ENCODE peak calls at places on chromosomes 5 and 9, in six cellular contexts. I is activated CD4-positive, alpha-beta T cell treated with anti-CD3 and anti-CD28 coated beads, Interleukin-2, amount 50 U/mL, for 1 hour; U is NCI-H1092; B is DND-41; J is heart left ventricle; Q is RWPE1. R is an unnamed sample.

GRCh38 chr9:75889977-75890540 is 414 bp upstream of the PCSK5 start:
- DNase-seq in I (no peak), U (no peak), B (peak; percentile 50), J (peak; percentile 14), Q (no peak), R (peak; percentile 78)

GRCh38 chr9:93597142-93597706 is 20.8 kb downstream of the PHF2 start:
- DNase-seq in I (no peak), U (no peak), B (no peak), J (no peak), Q (no peak), R (no peak)

GRCh38 chr5:127589309-127590036 is 59.4 kb upstream of the CTXN3 start:
- DNase-seq in I (no peak), U (no peak), B (no peak), J (no peak), Q (no peak), R (no peak)

GRCh38 chr9:116643691-116644090 is 43.4 kb upstream of the TRIM32 start:
- DNase-seq in I (no peak), U (no peak), B (no peak), J (no peak), Q (no peak), R (no peak)

GRCh38 chr9:129270205-129270604 is 92.1 kb upstream of the IER5L start:
- DNase-seq in I (peak; percentile 16), U (no peak), B (no peak), J (no peak), Q (no peak), R (no peak)

GRCh38 chr5:180527659-180528058 is 33.5 kb downstream of the CNOT6 start:
- DNase-seq in I (no peak), U (no peak), B (no peak), J (no peak), Q (no peak), R (no peak)

GRCh38 chr9:133968966-133969617 is 23.0 kb downstream of the VAV2 start:
- DNase-seq in I (no peak), U (no peak), B (no peak), J (no peak), Q (no peak), R (no peak)

GRCh38 chr5:1847611-1848010 is 35.1 kb downstream of the IRX4 start:
- DNase-seq in I (no peak), U (no peak), B (no peak), J (no peak), Q (no peak), R (no peak)

GRCh38 chr5:8750100-8750499 is 795.8 kb downstream of the SEMA5A start:
- DNase-seq in I (no peak), U (no peak), B (no peak), J (no peak), Q (no peak), R (no peak)

GRCh38 chr5:32443541-32444190 is 874 bp downstream of the ZFR start:
- DNase-seq in I (peak; percentile 38), U (no peak), B (peak; percentile 58), J (peak; percentile 38), Q (peak; percentile 40), R (peak; percentile 76)

GRCh38 chr5:9852686-9853085 is 222.5 kb upstream of the TAS2R1 start:
- DNase-seq in I (no peak), U (no peak), B (no peak), J (no peak), Q (no peak), R (no peak)

GRCh38 chr5:14166437-14166836 is 23.3 kb downstream of the TRIO start:
- DNase-seq in I (no peak), U (no peak), B (no peak), J (no peak), Q (no peak), R (no peak)

GRCh38 chr9:107809859-107810492 is 320.4 kb upstream of the KLF4 start:
- DNase-seq in I (no peak), U (no peak), B (no peak), J (no peak), Q (peak; percentile 87), R (no peak)

GRCh38 chr5:151363673-151364072 is 16.3 kb upstream of the SLC36A2 start:
- DNase-seq in I (no peak), U (no peak), B (no peak), J (no peak), Q (no peak), R (no peak)

GRCh38 chr9:135717410-135717809 is 15.4 kb downstream of the KCNT1 start:
- DNase-seq in I (no peak), U (no peak), B (no peak), J (no peak), Q (no peak), R (no peak)

GRCh38 chr5:36378551-36378950 is 76.8 kb upstream of the RANBP3L start:
- DNase-seq in I (no peak), U (no peak), B (no peak), J (no peak), Q (peak; percentile 38), R (no peak)

GRCh38 chr9:119802621-119803020 is 433.4 kb upstream of the BRINP1 start:
- DNase-seq in I (no peak), U (no peak), B (no peak), J (peak; percentile 28), Q (no peak), R (peak; percentile 78)

GRCh38 chr5:169710675-169711074 is 73.6 kb downstream of the DOCK2 start:
- DNase-seq in I (no peak), U (no peak), B (no peak), J (no peak), Q (no peak), R (no peak)

GRCh38 chr5:163407034-163407652 is 30.3 kb upstream of the CCNG1 start:
- DNase-seq in I (no peak), U (no peak), B (peak; percentile 9), J (no peak), Q (no peak), R (no peak)

GRCh38 chr9:129667378-129667777 is 1.9 kb downstream of the PRRX2 start:
- DNase-seq in I (no peak), U (no peak), B (no peak), J (no peak), Q (no peak), R (no peak)

R was measured in tibial artery.